ENCODE peak calls at places on chromosomes 5 and 9, in five cellular contexts. U is cardiac fibroblast, B is lower leg skin, R is fibroblast of lung, H is HCT116. G is an unnamed sample.

GRCh38 chr9:96612105-96612965 is 7.3 kb downstream of the CDC14B start:
- DNase-seq in R (peak; percentile 90), H (no peak), U (peak; percentile 94), B (peak; percentile 89), G (no peak)

GRCh38 chr5:134079748-134080581 is 34.5 kb upstream of the TCF7 start:
- DNase-seq in B (no peak), R (no peak), H (no peak), U (no peak), G (no peak)

GRCh38 chr9:83940590-83941303 is 19.5 kb upstream of the KIF27 start:
- DNase-seq in U (no peak), H (no peak), B (no peak), R (no peak), G (no peak)

GRCh38 chr9:86946712-86947145 is 577 bp downstream of the GAS1 start:
- DNase-seq in H (no peak), R (peak; percentile 63), B (peak; percentile 92), U (peak; percentile 62), G (peak; percentile 32)

GRCh38 chr9:91411096-91411771 is 12.4 kb downstream of the NFIL3 start:
- DNase-seq in U (peak; percentile 56), H (no peak), R (no peak), B (no peak), G (no peak)

GRCh38 chr9:87725356-87725899 is 491 bp upstream of the CTSL start:
- DNase-seq in R (no peak), B (peak; percentile 87), H (no peak), U (peak; percentile 44), G (no peak)

GRCh38 chr5:113029614-113030013 is 53.0 kb downstream of the DCP2 start:
- DNase-seq in H (no peak), B (no peak), R (no peak), U (peak; percentile 61), G (no peak)

GRCh38 chr5:159452480-159453167 is 122.3 kb upstream of the IL12B start:
- DNase-seq in R (no peak), H (no peak), B (no peak), U (no peak), G (no peak)

GRCh38 chr5:133735346-133735745 is 123.0 kb upstream of the FSTL4 start:
- DNase-seq in U (peak; percentile 22), H (no peak), R (peak; percentile 23), B (peak; percentile 26), G (no peak)

GRCh38 chr5:58752030-58752429 is 169.2 kb downstream of the RAB3C start:
- DNase-seq in H (no peak), U (no peak), B (no peak), R (peak; percentile 5), G (no peak)

GRCh38 chr5:68258531-68258930 is 43.0 kb downstream of the PIK3R1 start:
- DNase-seq in R (no peak), H (no peak), U (no peak), B (no peak), G (no peak)

GRCh38 chr5:143052967-143053682 is 282.9 kb downstream of the ARHGAP26 start:
- DNase-seq in U (no peak), H (no peak), R (no peak), B (no peak), G (peak; percentile 20)

GRCh38 chr5:118791986-118792734 is 196.2 kb downstream of the DTWD2 start:
- DNase-seq in U (peak; percentile 80), R (peak; percentile 86), H (peak; percentile 45), B (no peak), G (peak; percentile 38)

GRCh38 chr9:38047301-38048251 is 21.5 kb downstream of the SHB start:
- DNase-seq in U (peak; percentile 95), H (peak; percentile 93), B (no peak), R (peak; percentile 78), G (no peak)

GRCh38 chr9:19999491-20000057 is 210.7 kb upstream of the SLC24A2 start:
- DNase-seq in B (no peak), R (peak; percentile 66), H (peak; percentile 49), U (peak; percentile 98), G (peak; percentile 31)

GRCh38 chr5:167261309-167262100 is 1029.9 kb upstream of the WWC1 start:
- DNase-seq in B (no peak), H (no peak), R (no peak), U (no peak), G (no peak)

GRCh38 chr5:172554562-172554961 is 86.5 kb upstream of the NEURL1B start:
- DNase-seq in B (no peak), H (no peak), R (no peak), U (no peak), G (no peak)

GRCh38 chr5:1788828-1789227 is 10.8 kb downstream of the MRPL36 start:
- DNase-seq in H (no peak), R (no peak), B (peak; percentile 76), U (no peak), G (no peak)

GRCh38 chr9:103483471-103484096 is 488.5 kb downstream of the CYLC2 start:
- DNase-seq in U (no peak), H (no peak), B (no peak), R (no peak), G (no peak)

GRCh38 chr9:96253059-96253696 is 48.8 kb downstream of the HSD17B3 start:
- DNase-seq in H (no peak), R (no peak), U (no peak), B (no peak), G (no peak)

GRCh38 chr9:86925686-86926085 is 21.6 kb downstream of the GAS1 start:
- DNase-seq in R (no peak), H (no peak), B (no peak), U (no peak), G (no peak)

GRCh38 chr5:36388288-36388687 is 86.6 kb upstream of the RANBP3L start:
- DNase-seq in U (no peak), B (no peak), R (no peak), H (no peak), G (no peak)

GRCh38 chr5:88672644-88673493 is 210.1 kb downstream of the MEF2C start:
- DNase-seq in R (no peak), U (no peak), B (no peak), H (no peak), G (no peak)

GRCh38 chr5:10521466-10522223 is 42.2 kb upstream of the ANKRD33B start:
- DNase-seq in R (no peak), U (no peak), H (peak; percentile 27), B (no peak), G (no peak)

GRCh38 chr9:113005777-113006176 is 6.2 kb downstream of the ZNF883 start:
- DNase-seq in U (no peak), H (no peak), B (no peak), R (no peak), G (no peak)

GRCh38 chr5:171897231-171897630 is 109.2 kb downstream of the FBXW11 start:
- DNase-seq in U (no peak), R (no peak), H (no peak), B (no peak), G (no peak)

GRCh38 chr9:129125478-129125877 is 14.3 kb downstream of the PTPA start:
- DNase-seq in R (peak; percentile 93), B (no peak), U (peak; percentile 100), H (peak; percentile 46), G (no peak)

GRCh38 chr9:127578627-127578951 is 33.5 kb upstream of the STXBP1 start:
- DNase-seq in U (no peak), B (no peak), H (no peak), R (no peak), G (no peak)

GRCh38 chr9:77810637-77811119 is 162.6 kb upstream of the GNA14 start:
- DNase-seq in H (no peak), B (no peak), U (no peak), R (no peak), G (no peak)

GRCh38 chr5:127746756-127747155 is 43.6 kb downstream of the CCDC192 start:
- DNase-seq in B (no peak), U (peak; percentile 59), H (peak; percentile 10), R (peak; percentile 59), G (no peak)
- TF ChIP-seq CTCF in B (no peak), U (peak; percentile 61), H (peak; percentile 39), R (peak; percentile 62), G (peak; percentile 34)

GRCh38 chr5:148842161-148842560 is 15.8 kb downstream of the ADRB2 start:
- DNase-seq in R (no peak), H (no peak), B (no peak), U (no peak), G (no peak)

GRCh38 chr5:148846930-148847329 is 20.5 kb downstream of the ADRB2 start:
- DNase-seq in R (no peak), H (no peak), U (peak; percentile 24), B (no peak), G (no peak)

GRCh38 chr5:148841519-148841918 is 15.1 kb downstream of the ADRB2 start:
- DNase-seq in B (no peak), U (no peak), R (no peak), H (no peak), G (no peak)

GRCh38 chr5:148843510-148844318 is 17.3 kb downstream of the ADRB2 start:
- DNase-seq in B (no peak), R (no peak), H (no peak), U (peak; percentile 19), G (no peak)

GRCh38 chr5:148844433-148845279 is 18.2 kb downstream of the ADRB2 start:
- DNase-seq in R (no peak), H (no peak), B (no peak), U (no peak), G (no peak)
- TF ChIP-seq CTCF in R (no peak), H (no peak), B (no peak), U (no peak), G (no peak)

DNA sequence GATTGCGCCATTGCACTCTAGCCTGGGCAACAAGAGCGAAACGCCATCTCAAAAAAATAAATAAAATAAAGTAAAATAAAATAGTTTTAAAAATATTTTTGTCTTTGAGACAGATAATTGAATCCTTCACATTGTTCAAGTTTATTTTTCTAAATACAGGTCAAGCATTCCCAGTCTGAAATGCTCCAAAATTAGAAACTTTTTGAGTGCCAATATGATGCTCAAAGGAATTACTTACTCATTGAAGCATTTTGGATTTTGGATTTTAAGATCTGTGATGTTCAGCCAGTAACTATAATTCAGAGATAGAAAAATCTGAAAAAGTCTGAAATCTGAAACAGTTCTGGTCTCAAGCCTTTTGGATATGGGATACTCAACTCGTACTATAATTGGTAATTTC is 39.8 kb downstream of the RBM27 start:
- DNase-seq in H (no peak), U (no peak), R (no peak), B (no peak), G (no peak)
- TF ChIP-seq CTCF in H (no peak), U (no peak), R (no peak), B (no peak), G (no peak)

DNA sequence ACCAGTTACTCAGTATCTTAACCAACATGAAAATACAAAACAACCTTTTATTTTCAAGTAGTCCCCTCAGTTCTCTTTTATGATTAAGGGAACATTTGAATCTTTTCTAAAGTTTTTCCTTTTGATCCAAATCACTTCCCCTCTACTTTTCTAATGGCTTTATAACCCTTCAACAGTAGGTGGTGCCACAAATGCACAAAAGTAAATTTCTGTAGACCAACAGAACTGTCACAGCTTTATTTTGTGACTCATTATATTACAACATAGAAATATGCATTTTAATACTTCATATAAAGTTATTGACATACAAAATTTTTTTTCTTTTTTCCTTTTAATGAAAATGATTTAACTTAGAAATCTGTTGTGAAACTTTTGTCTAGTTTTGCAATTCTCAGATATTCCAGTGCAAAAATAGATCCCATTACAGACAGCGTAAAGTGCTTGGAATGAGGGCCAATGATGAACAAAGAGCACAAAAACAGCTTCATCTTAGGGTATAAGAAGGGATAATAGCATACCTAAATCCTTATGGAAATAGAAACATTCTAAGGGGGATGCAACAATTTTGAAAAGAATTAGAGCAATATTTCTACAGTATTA is 17.0 kb downstream of the NIPSNAP3B start:
- DNase-seq in H (peak; percentile 16), B (no peak), U (peak; percentile 72), R (peak; percentile 66), G (no peak)
- TF ChIP-seq CTCF in H (peak; percentile 50), B (no peak), U (peak; percentile 55), R (peak; percentile 58), G (peak; percentile 59)

G was measured in GM10248.